ENCODE peak calls at places on chromosomes 5 and 9, in ten cellular contexts. I, O, F, L, P, V, B, M, J and U are unnamed samples.
A peak's percentile ranks its signal among the peaks of the same experiment; 100 is the strongest.

GRCh38 chr5:91111473-91112238 is 271.5 kb downstream of the ARRDC3 start:
- DNase-seq in I (no peak), O (no peak), F (no peak), L (no peak), P (no peak), V (no peak), B (no peak), M (no peak), J (no peak), U (no peak)

GRCh38 chr5:59218424-59219045 is 635.7 kb downstream of the RAB3C start:
- DNase-seq in I (no peak), O (no peak), F (peak; percentile 14), L (no peak), P (no peak), V (no peak), B (no peak), M (no peak), J (peak; percentile 13), U (no peak)

GRCh38 chr5:57858905-57859304 is 376.3 kb upstream of the ACTBL2 start:
- DNase-seq in I (no peak), O (no peak), F (no peak), L (no peak), P (no peak), V (no peak), B (no peak), M (no peak), J (no peak), U (no peak)

GRCh38 chr5:65190328-65191053 is 291.2 kb downstream of the ADAMTS6 start:
- DNase-seq in I (peak; percentile 95), O (no peak), F (peak; percentile 99), L (no peak), P (no peak), V (no peak), B (no peak), M (no peak), J (no peak), U (peak; percentile 91)

GRCh38 chr5:176365663-176366574 is 632 bp downstream of the ARL10 start:
- DNase-seq in I (no peak), O (no peak), F (peak; percentile 46), L (peak; percentile 58), P (peak; percentile 59), V (peak; percentile 73), B (no peak), M (peak; percentile 84), J (peak; percentile 96), U (no peak)

GRCh38 chr9:19102181-19102630 is 498 bp downstream of the HAUS6 start:
- DNase-seq in I (no peak), O (peak; percentile 37), F (no peak), L (peak; percentile 58), P (no peak), V (peak; percentile 67), B (no peak), M (peak; percentile 78), J (peak; percentile 60), U (no peak)

GRCh38 chr5:15421798-15422456 is 78.1 kb upstream of the FBXL7 start:
- DNase-seq in I (no peak), O (no peak), F (peak; percentile 39), L (no peak), P (no peak), V (no peak), B (no peak), M (no peak), J (no peak), U (no peak)

GRCh38 chr5:139419793-139420192 is 15.9 kb upstream of the SPATA24 start:
- DNase-seq in I (no peak), O (no peak), F (no peak), L (no peak), P (no peak), V (no peak), B (no peak), M (no peak), J (no peak), U (no peak)

GRCh38 chr5:141506381-141507155 is 17.7 kb downstream of the PCDHGC5 start:
- DNase-seq in I (no peak), O (no peak), F (no peak), L (no peak), P (no peak), V (no peak), B (no peak), M (no peak), J (no peak), U (no peak)

GRCh38 chr5:109612278-109612905 is 77.3 kb upstream of the MAN2A1 start:
- DNase-seq in I (no peak), O (no peak), F (no peak), L (no peak), P (no peak), V (no peak), B (no peak), M (no peak), J (no peak), U (no peak)

GRCh38 chr5:59190746-59191145 is 607.9 kb downstream of the RAB3C start:
- DNase-seq in I (no peak), O (no peak), F (no peak), L (no peak), P (no peak), V (no peak), B (no peak), M (no peak), J (no peak), U (no peak)

GRCh38 chr5:68460147-68460760 is 244.7 kb downstream of the PIK3R1 start:
- DNase-seq in I (no peak), O (peak; percentile 44), F (peak; percentile 79), L (no peak), P (no peak), V (no peak), B (no peak), M (no peak), J (peak; percentile 37), U (peak; percentile 62)

GRCh38 chr5:145889611-145890010 is 16.8 kb upstream of the GRXCR2 start:
- DNase-seq in I (no peak), O (no peak), F (no peak), L (no peak), P (no peak), V (no peak), B (no peak), M (no peak), J (no peak), U (no peak)

GRCh38 chr5:145887217-145887616 is 14.4 kb upstream of the GRXCR2 start:
- DNase-seq in I (no peak), O (no peak), F (no peak), L (no peak), P (no peak), V (no peak), B (no peak), M (no peak), J (no peak), U (no peak)

GRCh38 chr5:145887976-145888574 is 15.3 kb upstream of the GRXCR2 start:
- DNase-seq in I (no peak), O (no peak), F (peak; percentile 60), L (peak; percentile 68), P (no peak), V (no peak), B (no peak), M (no peak), J (peak; percentile 33), U (peak; percentile 48)
- TF ChIP-seq CTCF in I (peak; percentile 93), O (no peak), F (peak; percentile 86), L (no peak), P (no peak), V (peak; percentile 38), B (peak; percentile 22), M (peak; percentile 67), J (peak; percentile 71), U (peak; percentile 82)

GRCh38 chr5:157785781-157786180 is 42.3 kb downstream of the LSM11 start:
- DNase-seq in I (no peak), O (no peak), F (no peak), L (no peak), P (no peak), V (no peak), B (no peak), M (no peak), J (no peak), U (no peak)
- TF ChIP-seq CTCF in I (no peak), O (no peak), F (no peak), L (no peak), P (no peak), V (no peak), B (no peak), M (no peak), J (no peak), U (no peak)

GRCh38 chr5:1349246-1349645 is 4.3 kb upstream of the CLPTM1L start:
- DNase-seq in I (no peak), O (no peak), F (no peak), L (peak; percentile 41), P (no peak), V (no peak), B (no peak), M (peak; percentile 39), J (no peak), U (no peak)

GRCh38 chr5:1346627-1347440 is 1.9 kb upstream of the CLPTM1L start:
- DNase-seq in I (no peak), O (no peak), F (no peak), L (peak; percentile 42), P (no peak), V (no peak), B (no peak), M (peak; percentile 61), J (no peak), U (no peak)

GRCh38 chr5:1347571-1347970 is 2.7 kb upstream of the CLPTM1L start:
- DNase-seq in I (no peak), O (no peak), F (no peak), L (peak; percentile 42), P (no peak), V (no peak), B (no peak), M (peak; percentile 45), J (no peak), U (no peak)

GRCh38 chr5:1351156-1351555 is 6.3 kb upstream of the CLPTM1L start:
- DNase-seq in I (no peak), O (no peak), F (no peak), L (no peak), P (no peak), V (no peak), B (no peak), M (peak; percentile 21), J (no peak), U (no peak)

DNA sequence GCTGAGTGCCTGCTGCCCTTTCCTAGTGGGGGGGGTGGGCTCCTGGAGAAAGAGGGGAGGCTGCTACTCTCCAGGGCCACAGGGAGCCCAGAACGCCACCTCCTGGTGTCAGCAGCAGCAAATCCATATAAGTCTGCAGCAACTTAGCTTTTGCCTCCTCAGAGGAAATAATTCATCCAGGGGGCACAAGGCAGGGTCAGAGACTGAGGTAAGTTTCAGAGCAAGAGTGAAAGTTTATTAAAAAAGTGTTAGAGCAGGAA is 4.0 kb upstream of the CLPTM1L start:
- DNase-seq in I (no peak), O (no peak), F (no peak), L (no peak), P (no peak), V (no peak), B (no peak), M (no peak), J (no peak), U (no peak)
- TF ChIP-seq CTCF in I (no peak), O (no peak), F (no peak), L (no peak), P (no peak), V (no peak), B (no peak), M (no peak), J (no peak), U (no peak)

DNA sequence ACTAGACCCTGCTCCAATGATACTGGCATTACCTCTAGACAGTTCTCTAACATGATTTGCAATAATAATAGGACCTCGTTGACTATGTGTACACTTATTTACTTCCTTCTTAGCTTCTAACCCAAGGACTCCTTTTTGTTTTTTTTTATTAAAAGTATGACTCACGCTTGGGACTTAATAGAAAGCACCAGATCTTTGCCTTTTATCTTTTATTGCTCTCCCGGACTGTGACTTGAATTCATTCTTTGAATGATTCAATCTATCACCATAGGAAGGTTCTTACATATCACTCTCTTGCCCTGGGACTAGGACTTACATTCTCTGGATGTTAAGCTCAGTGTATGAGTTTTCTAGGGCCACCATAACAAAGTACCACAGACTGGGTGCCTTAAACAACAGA is 9.0 kb downstream of the C9 start:
- DNase-seq in I (no peak), O (no peak), F (peak; percentile 40), L (no peak), P (no peak), V (no peak), B (no peak), M (no peak), J (no peak), U (no peak)
- TF ChIP-seq CTCF in I (no peak), O (no peak), F (no peak), L (no peak), P (no peak), V (no peak), B (no peak), M (no peak), J (no peak), U (no peak)